ENCODE peak calls at places on chromosomes 3 and 15, in seven cellular contexts. One of them, this sample, is unnamed. For H3K9me3, the result is how much of the 10 kb centered on the place peaks cover.

GRCh38 chr15:98120561-98120960 is 160.1 kb downstream of the ARRDC4 start:
- DNase-seq in K562: no peak
- DNase-seq in HCT116: no peak
- DNase-seq in H1: no peak
- DNase-seq in A549: no peak
- DNase-seq in HepG2: no peak
- DNase-seq in GM12878: no peak
- DNase-seq in this sample: no peak

GRCh38 chr15:73682597-73683090 is 1.5 kb upstream of the CD276 start:
- DNase-seq in H1: no peak
- DNase-seq in K562: no peak
- DNase-seq in A549: no peak
- DNase-seq in HCT116: no peak
- DNase-seq in HepG2: no peak
- DNase-seq in GM12878: no peak
- DNase-seq in this sample: no peak

GRCh38 chr15:77966540-77967290 is 110.8 kb downstream of the TBC1D2B start:
- DNase-seq in A549: peak
- DNase-seq in K562: peak
- DNase-seq in HCT116: peak
- DNase-seq in H1: peak
- DNase-seq in HepG2: peak
- DNase-seq in GM12878: no peak
- DNase-seq in this sample: peak

GRCh38 chr3:63279000-63279366 is 875 bp downstream of the SYNPR start:
- DNase-seq in HepG2: no peak
- DNase-seq in HCT116: no peak
- DNase-seq in A549: no peak
- DNase-seq in K562: no peak
- DNase-seq in H1: peak
- DNase-seq in GM12878: no peak
- DNase-seq in this sample: no peak

GRCh38 chr3:12476238-12476897 is 7.9 kb upstream of the TSEN2 start:
- DNase-seq in K562: no peak
- DNase-seq in HepG2: no peak
- DNase-seq in HCT116: no peak
- DNase-seq in GM12878: no peak
- DNase-seq in H1: no peak
- DNase-seq in A549: no peak
- DNase-seq in this sample: peak

GRCh38 chr15:68433551-68433950 is 1.6 kb upstream of the ITGA11 start:
- DNase-seq in GM12878: no peak
- DNase-seq in K562: no peak
- DNase-seq in H1: peak
- DNase-seq in A549: no peak
- DNase-seq in HCT116: no peak
- DNase-seq in HepG2: no peak
- DNase-seq in this sample: no peak

GRCh38 chr15:63186065-63186464 is 3.3 kb upstream of the RAB8B start:
- DNase-seq in A549: peak
- DNase-seq in H1: no peak
- DNase-seq in K562: no peak
- DNase-seq in GM12878: no peak
- DNase-seq in HCT116: no peak
- DNase-seq in HepG2: peak
- DNase-seq in this sample: no peak

GRCh38 chr15:42392309-42393024 is 33.2 kb downstream of the CAPN3 start:
- DNase-seq in H1: no peak
- DNase-seq in GM12878: no peak
- DNase-seq in HCT116: no peak
- DNase-seq in K562: peak
- DNase-seq in HepG2: peak
- DNase-seq in A549: no peak
- DNase-seq in this sample: no peak

GRCh38 chr15:42456971-42457370 is 34.0 kb downstream of the ZNF106 start:
- DNase-seq in GM12878: no peak
- DNase-seq in HepG2: no peak
- DNase-seq in HCT116: no peak
- DNase-seq in A549: no peak
- DNase-seq in K562: no peak
- DNase-seq in H1: no peak
- DNase-seq in this sample: no peak

GRCh38 chr3:129001101-129001816 is at the start of gene EFCC1:
- DNase-seq in GM12878: no peak
- DNase-seq in H1: peak
- DNase-seq in HCT116: no peak
- DNase-seq in HepG2: no peak
- DNase-seq in A549: no peak
- DNase-seq in K562: peak
- DNase-seq in this sample: peak

GRCh38 chr15:38650384-38650783 is 85.8 kb upstream of the RASGRP1 start:
- DNase-seq in H1: no peak
- DNase-seq in A549: no peak
- DNase-seq in HepG2: no peak
- DNase-seq in K562: no peak
- DNase-seq in HCT116: no peak
- DNase-seq in GM12878: no peak
- DNase-seq in this sample: no peak

GRCh38 chr3:147159141-147159540 is 247.2 kb downstream of the ZIC4 start:
- DNase-seq in A549: no peak
- DNase-seq in HepG2: no peak
- DNase-seq in HCT116: no peak
- DNase-seq in K562: no peak
- DNase-seq in GM12878: no peak
- DNase-seq in H1: no peak
- DNase-seq in this sample: no peak

GRCh38 chr3:196711838-196712513 is at the start of the genes CEP19 and PIGX:
- DNase-seq in H1: peak
- DNase-seq in GM12878: peak
- DNase-seq in HepG2: peak
- DNase-seq in HCT116: peak
- DNase-seq in K562: peak
- DNase-seq in A549: peak
- DNase-seq in this sample: peak

GRCh38 chr3:52092291-52092660 is 35.9 kb upstream of the DUSP7 start:
- DNase-seq in HCT116: no peak
- DNase-seq in A549: no peak
- DNase-seq in GM12878: no peak
- DNase-seq in HepG2: no peak
- DNase-seq in K562: no peak
- DNase-seq in H1: no peak
- DNase-seq in this sample: no peak

GRCh38 chr15:96049323-96049722 is 281.2 kb upstream of the NR2F2 start:
- DNase-seq in HCT116: no peak
- DNase-seq in H1: no peak
- DNase-seq in K562: no peak
- DNase-seq in HepG2: no peak
- DNase-seq in A549: no peak
- DNase-seq in GM12878: no peak
- DNase-seq in this sample: no peak

GRCh38 chr3:24526640-24527237 is 32.1 kb upstream of the THRB start:
- DNase-seq in A549: no peak
- DNase-seq in HepG2: no peak
- DNase-seq in K562: no peak
- DNase-seq in GM12878: no peak
- DNase-seq in HCT116: no peak
- DNase-seq in H1: no peak
- DNase-seq in this sample: no peak

GRCh38 chr3:191066669-191067068 is 132.4 kb upstream of the OSTN start:
- DNase-seq in H1: no peak
- DNase-seq in A549: peak
- DNase-seq in HepG2: no peak
- DNase-seq in K562: no peak
- DNase-seq in GM12878: peak
- DNase-seq in HCT116: no peak
- DNase-seq in this sample: peak

GRCh38 chr3:155131104-155131503 is 51.0 kb downstream of the MME start:
- DNase-seq in HepG2: no peak
- DNase-seq in A549: no peak
- DNase-seq in H1: no peak
- DNase-seq in GM12878: no peak
- DNase-seq in HCT116: no peak
- DNase-seq in K562: peak
- DNase-seq in this sample: peak

GRCh38 chr3:142876417-142876816 is 12.5 kb downstream of the PCOLCE2 start:
- DNase-seq in A549: no peak
- DNase-seq in K562: no peak
- DNase-seq in GM12878: no peak
- DNase-seq in H1: no peak
- DNase-seq in HCT116: no peak
- DNase-seq in HepG2: no peak
- DNase-seq in this sample: no peak

GRCh38 chr3:197430502-197430901 is 125.3 kb downstream of the BDH1 start:
- DNase-seq in K562: no peak
- DNase-seq in GM12878: no peak
- DNase-seq in H1: no peak
- DNase-seq in A549: no peak
- DNase-seq in HepG2: no peak
- DNase-seq in HCT116: no peak
- DNase-seq in this sample: no peak

GRCh38 chr15:81311834-81312459 is 12.0 kb downstream of the STARD5 start:
- DNase-seq in K562: no peak
- DNase-seq in HCT116: no peak
- DNase-seq in HepG2: no peak
- DNase-seq in GM12878: no peak
- DNase-seq in A549: no peak
- DNase-seq in H1: no peak
- DNase-seq in this sample: no peak

GRCh38 chr15:81315452-81316203 is 8.3 kb downstream of the STARD5 start:
- DNase-seq in H1: no peak
- DNase-seq in HepG2: no peak
- DNase-seq in K562: no peak
- DNase-seq in HCT116: no peak
- DNase-seq in GM12878: no peak
- DNase-seq in A549: no peak
- DNase-seq in this sample: no peak

GRCh38 chr15:81314378-81314777 is 9.6 kb downstream of the STARD5 start:
- DNase-seq in K562: no peak
- DNase-seq in HCT116: no peak
- DNase-seq in GM12878: no peak
- DNase-seq in A549: no peak
- DNase-seq in H1: no peak
- DNase-seq in HepG2: no peak
- DNase-seq in this sample: no peak

GRCh38 chr15:81312790-81313543 is 11.0 kb downstream of the STARD5 start:
- DNase-seq in HepG2: no peak
- DNase-seq in K562: no peak
- DNase-seq in A549: peak
- DNase-seq in GM12878: no peak
- DNase-seq in H1: no peak
- DNase-seq in HCT116: peak
- DNase-seq in this sample: peak

DNA sequence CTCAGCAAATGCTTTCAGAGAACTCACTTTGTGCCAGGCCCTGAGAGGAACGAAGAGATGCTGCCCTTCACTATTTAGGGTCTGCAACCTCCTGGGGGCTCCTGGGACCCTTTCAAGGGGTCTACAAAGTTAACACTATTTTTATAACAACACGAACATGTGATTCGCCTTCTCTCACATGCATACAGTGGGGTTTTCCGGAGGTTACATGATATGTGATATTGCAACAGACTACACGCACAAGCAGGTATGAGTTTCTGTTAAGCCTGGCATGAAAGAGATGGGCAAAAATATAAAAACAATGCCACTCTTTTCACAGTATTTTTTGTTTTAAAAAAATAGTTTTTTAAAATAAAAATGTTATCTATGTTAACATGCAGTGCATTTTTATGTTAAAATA is 10.3 kb downstream of the STARD5 start:
- DNase-seq in H1: no peak
- DNase-seq in A549: no peak
- DNase-seq in GM12878: no peak
- DNase-seq in HepG2: no peak
- DNase-seq in K562: no peak
- DNase-seq in HCT116: no peak
- DNase-seq in this sample: no peak
- H3K9me3 ChIP-seq in H1: under half
- H3K9me3 ChIP-seq in A549: under half
- H3K9me3 ChIP-seq in GM12878: under half
- H3K9me3 ChIP-seq in HepG2: under half
- H3K9me3 ChIP-seq in K562: under half
- H3K9me3 ChIP-seq in HCT116: under half
- H3K9me3 ChIP-seq in this sample: under half

GRCh38 chr3:84567796-84568195 is 391.0 kb upstream of the CADM2 start:
- DNase-seq in K562: no peak
- DNase-seq in GM12878: no peak
- DNase-seq in H1: no peak
- DNase-seq in HepG2: no peak
- DNase-seq in HCT116: no peak
- DNase-seq in A549: no peak
- DNase-seq in this sample: no peak
- TF ChIP-seq MAX in K562: no peak
- TF ChIP-seq MAX in GM12878: no peak
- TF ChIP-seq MAX in H1: no peak
- TF ChIP-seq MAX in HepG2: no peak
- TF ChIP-seq MAX in HCT116: no peak
- TF ChIP-seq MAX in A549: no peak
- TF ChIP-seq MAX in this sample: no peak

DNA sequence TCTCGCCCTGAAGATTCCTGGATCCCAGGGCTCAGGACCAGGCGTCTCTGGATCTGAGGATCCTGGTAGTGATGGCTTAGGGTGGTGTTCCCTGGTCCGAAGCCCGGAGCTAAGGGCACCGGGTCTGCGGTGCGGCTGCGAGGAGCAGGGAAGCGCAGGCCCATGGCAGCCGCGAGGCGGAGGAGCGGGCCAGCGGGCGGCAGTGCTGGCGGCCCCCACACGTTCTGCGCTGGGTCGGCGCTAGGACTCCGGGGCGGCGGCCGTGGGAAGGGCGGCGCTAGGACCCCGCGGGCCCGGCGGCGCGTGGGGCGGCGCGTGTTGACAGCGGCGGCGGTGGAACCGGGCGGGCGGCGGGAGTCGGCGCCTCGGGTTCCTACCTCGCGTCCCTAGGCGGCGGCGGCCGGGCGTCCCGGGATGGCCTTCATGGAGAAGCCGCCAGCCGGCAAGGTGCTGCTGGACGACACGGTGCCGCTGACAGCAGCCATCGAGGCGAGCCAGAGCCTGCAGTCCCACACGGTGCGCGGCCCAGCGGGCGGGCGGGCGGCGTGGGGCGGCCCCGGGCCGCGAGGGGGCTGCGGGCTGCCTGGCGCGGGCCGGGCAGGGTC is at the start of gene PXK:
- DNase-seq in HepG2: peak
- DNase-seq in H1: peak
- DNase-seq in K562: peak
- DNase-seq in HCT116: peak
- DNase-seq in GM12878: no peak
- DNase-seq in A549: peak
- DNase-seq in this sample: peak
- TF ChIP-seq POLR2A in HepG2: no peak
- TF ChIP-seq POLR2A in H1: no peak
- TF ChIP-seq POLR2A in K562: no peak
- TF ChIP-seq POLR2A in HCT116: no peak
- TF ChIP-seq POLR2A in GM12878: peak
- TF ChIP-seq POLR2A in A549: peak
- TF ChIP-seq POLR2A in this sample: no peak

DNA sequence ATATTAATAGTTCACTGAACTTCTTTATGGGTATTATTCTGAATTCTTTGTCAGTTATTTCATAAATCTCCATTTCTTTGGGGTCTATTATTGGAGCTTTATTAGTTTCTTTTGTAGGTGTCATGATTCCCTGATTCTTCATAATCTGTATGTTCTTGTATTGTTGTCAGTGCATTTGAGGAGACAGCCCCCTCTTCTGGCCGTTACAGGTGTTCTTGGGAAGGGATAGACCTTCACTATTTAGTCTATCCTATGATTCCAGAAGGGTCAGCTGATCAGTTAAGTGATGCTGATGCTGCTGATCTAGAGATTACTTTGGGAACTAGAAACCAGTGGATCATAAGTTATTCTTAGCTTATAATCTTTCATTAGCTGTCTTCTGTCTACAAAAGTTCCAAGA is 34.9 kb downstream of the TMEM39A start:
- DNase-seq in A549: no peak
- DNase-seq in H1: no peak
- DNase-seq in HepG2: peak
- DNase-seq in GM12878: no peak
- DNase-seq in K562: peak
- DNase-seq in HCT116: no peak
- DNase-seq in this sample: no peak
- H3K9me3 ChIP-seq in A549: half or more
- H3K9me3 ChIP-seq in H1: under half
- H3K9me3 ChIP-seq in HepG2: under half
- H3K9me3 ChIP-seq in GM12878: under half
- H3K9me3 ChIP-seq in K562: under half
- H3K9me3 ChIP-seq in HCT116: under half
- H3K9me3 ChIP-seq in this sample: under half

This sample was measured in endothelial cell of umbilical vein.